ENCODE peak calls at places on chromosomes 1 and 21, in eight cellular contexts. W is AG08395, V is renal cortical epithelial cell, L is fibroblast of mammary gland, E is substantia nigra, K is SK-N-DZ, R is mucosa of gallbladder, J is cardiac muscle cell. F is an unnamed sample.

GRCh38 chr1:113579256-113580018 is 179.8 kb downstream of the PHTF1 start:
- DNase-seq in W (no peak), V (no peak), L (peak; percentile 2), E (no peak), K (no peak), R (no peak), J (peak; percentile 4), F (no peak)

GRCh38 chr1:52098139-52098871 is 42.2 kb downstream of the BTF3L4 start:
- DNase-seq in W (no peak), V (no peak), L (no peak), E (no peak), K (no peak), R (peak; percentile 12), J (no peak), F (no peak)

GRCh38 chr1:31955917-31956736 is 18.0 kb upstream of the PTP4A2 start:
- DNase-seq in W (peak; percentile 93), V (peak; percentile 99), L (peak; percentile 99), E (no peak), K (no peak), R (peak; percentile 88), J (peak; percentile 99), F (peak; percentile 40)

GRCh38 chr21:15363921-15364320 is 299.1 kb upstream of the NRIP1 start:
- DNase-seq in W (no peak), V (peak; percentile 23), L (peak; percentile 62), E (no peak), K (no peak), R (no peak), J (peak; percentile 64), F (no peak)

GRCh38 chr1:213564215-213564659 is 423.5 kb upstream of the PROX1 start:
- DNase-seq in W (no peak), V (peak; percentile 4), L (peak; percentile 4), E (no peak), K (no peak), R (no peak), J (no peak), F (no peak)

GRCh38 chr1:236907205-236907604 is 97.0 kb downstream of the MT1HL1 start:
- DNase-seq in W (no peak), V (no peak), L (no peak), E (no peak), K (peak; percentile 91), R (no peak), J (no peak), F (no peak)

GRCh38 chr1:202802998-202803932 is 5.0 kb downstream of the KDM5B start:
- DNase-seq in W (no peak), V (peak; percentile 39), L (peak; percentile 55), E (no peak), K (no peak), R (no peak), J (peak; percentile 69), F (no peak)

GRCh38 chr1:85303440-85304162 is 27.2 kb upstream of the BCL10 start:
- DNase-seq in W (no peak), V (no peak), L (peak; percentile 41), E (no peak), K (peak; percentile 25), R (no peak), J (no peak), F (no peak)

GRCh38 chr1:109969430-109969829 is 15.1 kb upstream of the AHCYL1 start:
- DNase-seq in W (peak; percentile 67), V (peak; percentile 51), L (peak; percentile 89), E (no peak), K (no peak), R (no peak), J (peak; percentile 55), F (no peak)

GRCh38 chr1:201505505-201505893 is 1.4 kb downstream of the CSRP1 start:
- DNase-seq in W (peak; percentile 42), V (no peak), L (peak; percentile 56), E (no peak), K (no peak), R (no peak), J (peak; percentile 83), F (no peak)

GRCh38 chr1:154220970-154221814 is 437 bp downstream of the UBAP2L start:
- DNase-seq in W (peak; percentile 34), V (no peak), L (peak; percentile 34), E (peak; percentile 65), K (peak; percentile 63), R (peak; percentile 46), J (peak; percentile 60), F (peak; percentile 58)

GRCh38 chr1:50667710-50668356 is 244.6 kb upstream of the DMRTA2 start:
- DNase-seq in W (no peak), V (no peak), L (peak; percentile 38), E (no peak), K (no peak), R (no peak), J (no peak), F (no peak)

GRCh38 chr1:237457573-237457972 is 415.6 kb downstream of the RYR2 start:
- DNase-seq in W (no peak), V (no peak), L (no peak), E (no peak), K (no peak), R (no peak), J (no peak), F (no peak)